ENCODE peak calls at places on chromosomes 2 and 18, in nine cellular contexts. G, C, W, V, B, M, Z, R and Y are unnamed samples.

GRCh38 chr2:184920451-184920965 is 322.2 kb downstream of the ZNF804A start:
- DNase-seq in C (no peak), W (no peak), B (no peak), R (peak; percentile 9), V (peak; percentile 25), Z (no peak), G (no peak), M (no peak), Y (peak; percentile 6)

GRCh38 chr18:76429262-76430126 is 65.5 kb downstream of the ZNF516 start:
- DNase-seq in R (no peak), V (no peak), G (peak; percentile 52), Z (no peak), M (peak; percentile 27), C (no peak), B (no peak), W (no peak), Y (peak; percentile 66)

GRCh38 chr18:79904357-79905147 is 46.9 kb downstream of the SLC66A2 start:
- DNase-seq in Z (no peak), W (peak; percentile 32), C (peak; percentile 19), B (no peak), V (no peak), G (peak; percentile 80), R (no peak), M (no peak), Y (no peak)

GRCh38 chr2:226185613-226186211 is 613.9 kb downstream of the IRS1 start:
- DNase-seq in Z (no peak), M (no peak), R (no peak), V (no peak), G (peak; percentile 86), W (no peak), B (no peak), C (peak; percentile 28), Y (peak; percentile 92)

GRCh38 chr2:18435425-18436037 is 124.9 kb downstream of the RDH14 start:
- DNase-seq in Z (no peak), B (no peak), G (peak; percentile 57), C (no peak), R (peak; percentile 37), M (peak; percentile 28), W (no peak), V (peak; percentile 73), Y (peak; percentile 79)

GRCh38 chr2:18752667-18753422 is 163.5 kb upstream of the NT5C1B start:
- DNase-seq in V (no peak), B (no peak), M (no peak), W (no peak), C (no peak), Z (no peak), R (no peak), G (peak; percentile 23), Y (no peak)

GRCh38 chr2:201858781-201859180 is 52.4 kb downstream of the CDK15 start:
- DNase-seq in V (peak; percentile 41), M (peak; percentile 2), Z (no peak), G (peak; percentile 18), C (peak; percentile 40), W (no peak), R (no peak), B (no peak), Y (peak; percentile 86)

GRCh38 chr18:58785171-58785805 is 79.4 kb upstream of the ZNF532 start:
- DNase-seq in W (no peak), V (no peak), C (peak; percentile 99), B (peak; percentile 12), R (no peak), Z (no peak), M (peak; percentile 32), G (peak; percentile 99), Y (peak; percentile 92)

GRCh38 chr2:109203246-109204011 is 74.4 kb downstream of the SH3RF3 start:
- DNase-seq in R (no peak), Z (no peak), B (no peak), C (no peak), G (no peak), W (no peak), M (no peak), V (no peak), Y (no peak)

GRCh38 chr2:54770676-54771075 is 47.2 kb downstream of the EML6 start:
- DNase-seq in C (no peak), R (no peak), G (peak; percentile 24), W (no peak), B (no peak), M (no peak), V (no peak), Z (no peak), Y (no peak)

GRCh38 chr18:29434650-29435049 is 1257.7 kb upstream of the CDH2 start:
- DNase-seq in M (no peak), B (no peak), G (no peak), Z (no peak), W (no peak), R (no peak), V (no peak), C (no peak), Y (no peak)

GRCh38 chr2:174492963-174493431 is 6.2 kb upstream of the GPR155 start:
- DNase-seq in R (no peak), W (no peak), Z (no peak), M (no peak), B (no peak), C (no peak), G (no peak), V (no peak), Y (no peak)

GRCh38 chr2:204036706-204037105 is 100.1 kb downstream of the ICOS start:
- DNase-seq in Z (no peak), G (no peak), W (no peak), M (no peak), V (no peak), B (no peak), C (no peak), R (no peak), Y (no peak)

GRCh38 chr2:120210234-120210781 is 12.9 kb downstream of the TMEM185B start:
- DNase-seq in V (no peak), Z (no peak), B (no peak), W (no peak), C (no peak), G (no peak), R (no peak), M (no peak), Y (no peak)

GRCh38 chr2:142048581-142048980 is 82.2 kb downstream of the LRP1B start:
- DNase-seq in R (no peak), W (no peak), V (no peak), M (no peak), C (no peak), G (peak; percentile 4), B (no peak), Z (no peak), Y (no peak)

GRCh38 chr2:196927318-196928225 is 1.1 kb upstream of the PGAP1 start:
- DNase-seq in W (no peak), B (no peak), Z (no peak), M (peak; percentile 8), C (no peak), R (no peak), V (no peak), G (peak; percentile 87), Y (peak; percentile 89)

GRCh38 chr18:950882-951539 is 46.3 kb downstream of the ADCYAP1 start:
- DNase-seq in G (peak; percentile 38), M (no peak), B (no peak), Z (no peak), R (no peak), C (no peak), V (no peak), W (no peak), Y (no peak)

GRCh38 chr2:161131804-161132203 is 28.4 kb upstream of the TANK start:
- DNase-seq in W (no peak), R (no peak), G (no peak), M (no peak), B (no peak), C (no peak), V (no peak), Z (no peak), Y (no peak)

GRCh38 chr2:181683518-181684453 is 3.5 kb upstream of the NEUROD1 start:
- DNase-seq in V (peak; percentile 5), G (no peak), Z (no peak), R (no peak), B (no peak), M (no peak), W (no peak), C (no peak), Y (no peak)

GRCh38 chr18:48790226-48790863 is 160.4 kb downstream of the SMAD7 start:
- DNase-seq in R (no peak), Z (peak; percentile 89), W (peak; percentile 37), V (no peak), B (peak; percentile 79), M (peak; percentile 41), C (no peak), G (no peak), Y (peak; percentile 79)

DNA sequence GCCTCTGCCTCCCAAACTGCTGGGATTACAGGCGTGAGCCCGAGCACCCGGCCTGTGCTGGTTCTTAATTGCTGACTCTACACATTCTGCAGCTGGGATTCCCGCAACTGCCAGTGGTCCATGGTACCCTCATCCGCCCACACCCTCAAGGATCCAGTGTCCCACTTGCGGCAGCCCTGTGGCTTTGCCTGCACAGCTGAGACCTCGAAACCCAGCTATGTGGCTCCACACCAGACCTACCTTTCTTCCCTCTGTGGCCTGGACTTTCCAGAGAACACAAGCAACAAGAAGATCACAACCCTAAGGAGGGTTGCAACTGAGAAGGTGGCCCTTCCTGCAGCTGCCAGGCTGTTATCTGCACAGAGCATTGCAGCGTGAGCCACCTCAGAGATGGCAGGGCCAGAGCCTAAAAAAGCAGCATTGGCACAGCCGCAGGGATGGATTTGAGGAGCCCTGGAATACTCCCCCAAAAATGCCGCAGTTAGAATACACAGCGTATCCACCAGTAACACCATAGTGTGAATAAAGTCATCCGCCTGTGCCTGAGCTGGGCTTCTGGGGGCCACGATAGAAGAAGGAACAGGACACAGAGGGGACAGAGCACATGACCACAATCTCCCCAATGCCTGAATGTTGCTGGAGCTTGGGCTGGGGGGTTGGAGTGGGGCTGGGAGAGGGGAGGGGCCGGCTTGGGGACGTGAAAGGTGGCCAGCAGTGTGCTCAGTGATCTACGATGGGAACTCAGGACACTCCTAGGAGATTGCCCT is 1.9 kb downstream of the GPR55 start:
- DNase-seq in Z (no peak), W (peak; percentile 17), G (no peak), R (no peak), C (no peak), V (no peak), M (no peak), B (no peak), Y (no peak)
- H3K4me3 ChIP-seq in Z (no peak overlapping the region), W (no peak overlapping the region), G (no peak overlapping the region), R (no peak overlapping the region), C (no peak overlapping the region), V (no peak overlapping the region), M (no peak overlapping the region), B (no peak overlapping the region), Y (no peak overlapping the region)

GRCh38 chr2:134124047-134124753 is 129.7 kb upstream of the MGAT5 start:
- DNase-seq in Z (no peak), B (no peak), W (no peak), C (no peak), G (no peak), V (peak; percentile 44), R (peak; percentile 52), M (no peak), Y (no peak)
- H3K4me3 ChIP-seq in Z (no peak overlapping the region), B (no peak overlapping the region), W (no peak overlapping the region), C (no peak overlapping the region), G (no peak overlapping the region), V (no peak overlapping the region), R (no peak overlapping the region), M (no peak overlapping the region), Y (no peak overlapping the region)

GRCh38 chr18:7168408-7168807 is 50.8 kb upstream of the LAMA1 start:
- DNase-seq in Z (no peak), V (no peak), C (no peak), R (no peak), W (no peak), G (no peak), B (no peak), M (no peak), Y (no peak)
- H3K4me3 ChIP-seq in Z (no peak overlapping the region), V (no peak overlapping the region), C (no peak overlapping the region), R (no peak overlapping the region), W (no peak overlapping the region), G (no peak overlapping the region), B (no peak overlapping the region), M (no peak overlapping the region), Y (no peak overlapping the region)

GRCh38 chr18:63470751-63471150 is 6.0 kb upstream of the SERPINB5 start:
- DNase-seq in G (peak; percentile 34), B (no peak), V (no peak), M (no peak), Z (no peak), R (no peak), W (no peak), C (peak; percentile 76), Y (no peak)
- H3K4me3 ChIP-seq in G (no peak overlapping the region), B (no peak overlapping the region), V (no peak overlapping the region), M (no peak overlapping the region), Z (no peak overlapping the region), R (no peak overlapping the region), W (no peak overlapping the region), C (no peak overlapping the region), Y (no peak overlapping the region)